ENCODE peak calls at places on chromosomes 16 and 17, in seven cellular contexts. One of them, this sample, is unnamed.

GRCh38 chr16:22321340-22322001 is 24.3 kb downstream of the POLR3E start:
- DNase-seq in A549: peak; percentile 72
- DNase-seq in stomach: peak; percentile 80
- DNase-seq in H1: peak; percentile 80
- DNase-seq in tibial nerve: peak; percentile 58
- DNase-seq in GM12878: peak; percentile 36
- DNase-seq in suprapubic skin: no peak
- DNase-seq in this sample: peak; percentile 58

GRCh38 chr17:27554152-27554551 is 76.8 kb upstream of the LGALS9 start:
- DNase-seq in GM12878: no peak
- DNase-seq in H1: no peak
- DNase-seq in stomach: no peak
- DNase-seq in A549: no peak
- DNase-seq in suprapubic skin: no peak
- DNase-seq in tibial nerve: no peak
- DNase-seq in this sample: no peak

GRCh38 chr17:49565948-49566491 is 9.7 kb upstream of the NXPH3 start:
- DNase-seq in H1: no peak
- DNase-seq in stomach: peak; percentile 87
- DNase-seq in GM12878: no peak
- DNase-seq in suprapubic skin: no peak
- DNase-seq in A549: no peak
- DNase-seq in tibial nerve: peak; percentile 81
- DNase-seq in this sample: peak; percentile 93

GRCh38 chr17:14095630-14096029 is 26.3 kb downstream of the COX10 start:
- DNase-seq in suprapubic skin: no peak
- DNase-seq in stomach: no peak
- DNase-seq in A549: no peak
- DNase-seq in GM12878: no peak
- DNase-seq in tibial nerve: no peak
- DNase-seq in H1: no peak
- DNase-seq in this sample: no peak

GRCh38 chr16:10405386-10405939 is 19.6 kb downstream of the ATF7IP2 start:
- DNase-seq in tibial nerve: no peak
- DNase-seq in A549: no peak
- DNase-seq in GM12878: no peak
- DNase-seq in stomach: no peak
- DNase-seq in H1: no peak
- DNase-seq in suprapubic skin: no peak
- DNase-seq in this sample: no peak

GRCh38 chr17:13337864-13338371 is 263.8 kb downstream of the HS3ST3A1 start:
- DNase-seq in A549: peak; percentile 36
- DNase-seq in H1: no peak
- DNase-seq in stomach: no peak
- DNase-seq in suprapubic skin: no peak
- DNase-seq in GM12878: no peak
- DNase-seq in tibial nerve: no peak
- DNase-seq in this sample: no peak

GRCh38 chr16:75462804-75463203 is 1.7 kb downstream of the TMEM170A start:
- DNase-seq in stomach: no peak
- DNase-seq in A549: no peak
- DNase-seq in H1: no peak
- DNase-seq in tibial nerve: no peak
- DNase-seq in GM12878: no peak
- DNase-seq in suprapubic skin: no peak
- DNase-seq in this sample: no peak

GRCh38 chr16:83887088-83887487 is 11.8 kb upstream of the MLYCD start:
- DNase-seq in stomach: peak; percentile 46
- DNase-seq in suprapubic skin: no peak
- DNase-seq in GM12878: no peak
- DNase-seq in H1: no peak
- DNase-seq in tibial nerve: no peak
- DNase-seq in A549: peak; percentile 46
- DNase-seq in this sample: no peak

GRCh38 chr16:30409125-30410060 is 2.0 kb downstream of the ZNF771 start:
- DNase-seq in A549: peak; percentile 88
- DNase-seq in GM12878: peak; percentile 62
- DNase-seq in H1: peak; percentile 98
- DNase-seq in tibial nerve: peak; percentile 83
- DNase-seq in suprapubic skin: peak; percentile 94
- DNase-seq in stomach: peak; percentile 93
- DNase-seq in this sample: peak; percentile 94

GRCh38 chr16:89787365-89787805 is 29.1 kb downstream of the FANCA start:
- DNase-seq in H1: no peak
- DNase-seq in suprapubic skin: no peak
- DNase-seq in tibial nerve: no peak
- DNase-seq in GM12878: no peak
- DNase-seq in A549: no peak
- DNase-seq in stomach: no peak
- DNase-seq in this sample: no peak

GRCh38 chr17:50536683-50537646 is 4.4 kb downstream of the EPN3 start:
- DNase-seq in suprapubic skin: no peak
- DNase-seq in stomach: no peak
- DNase-seq in H1: no peak
- DNase-seq in tibial nerve: no peak
- DNase-seq in A549: no peak
- DNase-seq in GM12878: no peak
- DNase-seq in this sample: no peak

GRCh38 chr17:80430446-80431245 is 15.7 kb downstream of the ENDOV start:
- DNase-seq in H1: no peak
- DNase-seq in tibial nerve: no peak
- DNase-seq in stomach: no peak
- DNase-seq in suprapubic skin: no peak
- DNase-seq in A549: no peak
- DNase-seq in GM12878: no peak
- DNase-seq in this sample: no peak

GRCh38 chr17:10844667-10845387 is 6.9 kb upstream of the PIRT start:
- DNase-seq in GM12878: peak; percentile 5
- DNase-seq in tibial nerve: peak; percentile 22
- DNase-seq in stomach: peak; percentile 90
- DNase-seq in H1: peak; percentile 81
- DNase-seq in A549: peak; percentile 86
- DNase-seq in suprapubic skin: peak; percentile 89
- DNase-seq in this sample: peak; percentile 81

GRCh38 chr17:19470529-19471261 is 59.7 kb downstream of the RNF112 start:
- DNase-seq in tibial nerve: peak; percentile 67
- DNase-seq in GM12878: no peak
- DNase-seq in A549: no peak
- DNase-seq in suprapubic skin: peak; percentile 93
- DNase-seq in stomach: peak; percentile 35
- DNase-seq in H1: peak; percentile 63
- DNase-seq in this sample: peak; percentile 78

GRCh38 chr16:5398203-5398602 is 300.6 kb upstream of the EEF2KMT start:
- DNase-seq in suprapubic skin: no peak
- DNase-seq in H1: no peak
- DNase-seq in stomach: no peak
- DNase-seq in A549: no peak
- DNase-seq in tibial nerve: no peak
- DNase-seq in GM12878: no peak
- DNase-seq in this sample: no peak

GRCh38 chr17:44417553-44417952 is 28.1 kb upstream of the ITGA2B start:
- DNase-seq in suprapubic skin: no peak
- DNase-seq in tibial nerve: no peak
- DNase-seq in H1: no peak
- DNase-seq in stomach: no peak
- DNase-seq in A549: no peak
- DNase-seq in GM12878: peak; percentile 51
- DNase-seq in this sample: no peak

GRCh38 chr16:56691885-56692284 is 9.6 kb downstream of the MT1X start:
- DNase-seq in GM12878: no peak
- DNase-seq in A549: peak; percentile 77
- DNase-seq in stomach: no peak
- DNase-seq in suprapubic skin: no peak
- DNase-seq in tibial nerve: no peak
- DNase-seq in H1: no peak
- DNase-seq in this sample: no peak

DNA sequence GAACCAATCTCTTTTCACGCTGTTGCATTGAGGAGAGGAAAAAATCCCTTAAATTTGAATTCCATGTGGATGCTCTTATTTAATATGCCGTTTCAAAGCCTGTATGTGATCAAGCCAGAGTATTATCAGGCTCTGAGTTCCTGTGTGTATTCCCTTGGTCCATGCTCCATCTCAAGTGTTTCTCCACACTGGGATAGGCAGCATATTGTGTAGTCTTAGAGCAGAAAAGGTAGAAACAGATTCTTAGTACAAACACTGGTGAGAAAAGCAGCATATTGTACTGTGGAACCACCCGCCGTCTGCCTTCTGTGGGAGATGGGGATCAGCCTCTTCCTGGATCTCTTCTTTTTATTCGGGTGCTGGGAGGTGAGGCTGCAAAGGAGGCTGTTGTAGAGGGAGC is 291.4 kb downstream of the WWOX start:
- DNase-seq in tibial nerve: no peak
- DNase-seq in stomach: no peak
- DNase-seq in A549: no peak
- DNase-seq in suprapubic skin: no peak
- DNase-seq in GM12878: no peak
- DNase-seq in H1: no peak
- DNase-seq in this sample: no peak
- TF ChIP-seq EP300 in tibial nerve: no peak
- TF ChIP-seq EP300 in stomach: no peak
- TF ChIP-seq EP300 in A549: no peak
- TF ChIP-seq EP300 in suprapubic skin: no peak
- TF ChIP-seq EP300 in GM12878: no peak
- TF ChIP-seq EP300 in H1: no peak
- TF ChIP-seq EP300 in this sample: no peak

GRCh38 chr17:66228887-66229782 is at the start of gene APOH:
- DNase-seq in stomach: no peak
- DNase-seq in GM12878: no peak
- DNase-seq in H1: no peak
- DNase-seq in tibial nerve: no peak
- DNase-seq in suprapubic skin: no peak
- DNase-seq in A549: peak; percentile 59
- DNase-seq in this sample: no peak
- TF ChIP-seq EP300 in stomach: no peak
- TF ChIP-seq EP300 in GM12878: no peak
- TF ChIP-seq EP300 in H1: no peak
- TF ChIP-seq EP300 in tibial nerve: no peak
- TF ChIP-seq EP300 in suprapubic skin: no peak
- TF ChIP-seq EP300 in A549: peak; percentile 27
- TF ChIP-seq EP300 in this sample: no peak

GRCh38 chr17:17044846-17045561 is 2.7 kb downstream of the MPRIP start:
- DNase-seq in stomach: peak; percentile 26
- DNase-seq in suprapubic skin: peak; percentile 70
- DNase-seq in GM12878: peak; percentile 35
- DNase-seq in A549: no peak
- DNase-seq in tibial nerve: no peak
- DNase-seq in H1: no peak
- DNase-seq in this sample: peak; percentile 39

GRCh38 chr17:17041571-17042380 is 481 bp upstream of the MPRIP start:
- DNase-seq in stomach: peak; percentile 100
- DNase-seq in A549: peak; percentile 97
- DNase-seq in tibial nerve: peak; percentile 98
- DNase-seq in GM12878: peak; percentile 63
- DNase-seq in H1: peak; percentile 97
- DNase-seq in suprapubic skin: peak; percentile 99
- DNase-seq in this sample: peak; percentile 99

GRCh38 chr17:17042851-17043667 is 802 bp downstream of the MPRIP start:
- DNase-seq in A549: no peak
- DNase-seq in suprapubic skin: no peak
- DNase-seq in tibial nerve: no peak
- DNase-seq in GM12878: no peak
- DNase-seq in stomach: no peak
- DNase-seq in H1: no peak
- DNase-seq in this sample: peak; percentile 31

GRCh38 chr17:17042381-17042736 is at the start of gene MPRIP:
- DNase-seq in A549: no peak
- DNase-seq in stomach: no peak
- DNase-seq in tibial nerve: no peak
- DNase-seq in suprapubic skin: no peak
- DNase-seq in H1: no peak
- DNase-seq in GM12878: no peak
- DNase-seq in this sample: no peak

DNA sequence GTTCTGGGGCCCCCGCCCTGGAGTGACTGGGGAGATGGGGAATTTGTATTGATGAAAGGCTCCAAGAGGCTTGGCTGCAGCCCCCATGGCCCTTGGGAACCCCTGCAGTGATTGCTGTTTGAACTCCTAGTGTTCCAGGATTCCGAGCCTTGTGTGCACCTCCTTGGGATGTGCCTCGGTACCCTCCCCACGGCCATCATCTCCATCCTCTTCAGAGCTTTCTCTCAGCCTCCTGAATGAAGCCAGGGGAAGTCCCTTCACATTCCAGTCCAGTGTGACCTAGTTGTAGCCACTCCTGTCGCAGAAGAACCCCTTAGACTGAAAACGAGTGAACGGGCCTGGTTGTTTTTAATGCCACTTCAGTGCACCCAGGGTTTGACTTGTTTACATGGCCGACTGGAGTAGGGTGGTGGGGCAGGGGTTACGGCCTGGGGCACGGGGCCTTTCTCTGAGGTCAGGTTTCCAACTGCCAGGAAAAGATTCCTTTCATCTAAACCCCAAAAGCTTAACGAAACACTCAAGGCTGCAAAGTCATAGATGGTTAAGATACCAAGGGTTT is 1.5 kb downstream of the MPRIP start:
- DNase-seq in suprapubic skin: peak; percentile 4
- DNase-seq in stomach: peak; percentile 23
- DNase-seq in GM12878: no peak
- DNase-seq in H1: no peak
- DNase-seq in A549: no peak
- DNase-seq in tibial nerve: no peak
- DNase-seq in this sample: no peak
- TF ChIP-seq EP300 in suprapubic skin: no peak
- TF ChIP-seq EP300 in stomach: no peak
- TF ChIP-seq EP300 in GM12878: no peak
- TF ChIP-seq EP300 in H1: no peak
- TF ChIP-seq EP300 in A549: no peak
- TF ChIP-seq EP300 in tibial nerve: no peak
- TF ChIP-seq EP300 in this sample: no peak

DNA sequence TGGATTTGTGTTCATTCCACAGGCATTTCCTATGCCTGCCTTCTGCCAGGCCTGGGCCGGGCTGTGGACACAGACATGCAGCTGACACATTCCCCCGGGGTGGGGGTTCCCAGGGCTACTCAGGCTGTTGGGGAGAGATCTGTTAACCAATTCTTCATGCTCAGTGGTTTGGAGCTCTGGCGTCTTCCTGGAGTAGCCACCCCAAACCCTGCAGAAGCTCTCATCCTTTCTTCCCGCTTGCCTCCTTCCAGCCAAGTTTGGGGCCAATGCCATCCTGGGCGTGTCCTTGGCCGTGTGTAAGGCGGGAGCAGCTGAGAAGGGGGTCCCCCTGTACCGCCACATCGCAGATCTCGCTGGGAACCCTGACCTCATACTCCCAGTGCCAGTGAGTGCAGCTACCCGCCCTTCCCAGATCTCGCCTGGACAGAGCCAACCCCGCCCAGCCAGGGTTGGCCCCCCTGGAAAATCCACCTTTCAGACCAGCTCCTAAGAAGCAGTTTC is 2.6 kb downstream of the ENO3 start:
- DNase-seq in suprapubic skin: no peak
- DNase-seq in GM12878: no peak
- DNase-seq in H1: no peak
- DNase-seq in tibial nerve: no peak
- DNase-seq in A549: no peak
- DNase-seq in stomach: no peak
- DNase-seq in this sample: no peak
- TF ChIP-seq EP300 in suprapubic skin: no peak
- TF ChIP-seq EP300 in GM12878: no peak
- TF ChIP-seq EP300 in H1: no peak
- TF ChIP-seq EP300 in tibial nerve: no peak
- TF ChIP-seq EP300 in A549: no peak
- TF ChIP-seq EP300 in stomach: no peak
- TF ChIP-seq EP300 in this sample: no peak

GRCh38 chr16:2537451-2538379 is at the start of gene PDPK1:
- DNase-seq in H1: peak; percentile 88
- DNase-seq in tibial nerve: peak; percentile 85
- DNase-seq in A549: peak; percentile 77
- DNase-seq in stomach: peak; percentile 94
- DNase-seq in GM12878: peak; percentile 72
- DNase-seq in suprapubic skin: peak; percentile 96
- DNase-seq in this sample: peak; percentile 94
- TF ChIP-seq EP300 in H1: no peak
- TF ChIP-seq EP300 in tibial nerve: peak; percentile 66
- TF ChIP-seq EP300 in A549: no peak
- TF ChIP-seq EP300 in stomach: no peak
- TF ChIP-seq EP300 in GM12878: no peak
- TF ChIP-seq EP300 in suprapubic skin: no peak
- TF ChIP-seq EP300 in this sample: no peak